ENCODE peak calls at places on chromosomes 16 and 17, in six cellular contexts. C is PC-9, R is GM23338, X is PC-3, G is neural progenitor cell, V is GM23248. H is an unnamed sample. For H3F3A and H3K36me3, the result is how much of the 10 kb centered on the place peaks cover.

GRCh38 chr16:60304725-60305124 is 1570.6 kb upstream of the GOT2 start:
- DNase-seq in C (no peak), R (no peak), X (no peak), G (no peak), V (no peak), H (no peak)

GRCh38 chr17:77371117-77371887 is 230.5 kb downstream of the SEC14L1 start:
- DNase-seq in C (no peak), R (no peak), X (no peak), G (no peak), V (peak), H (peak)

GRCh38 chr16:19783363-19783762 is 65.3 kb downstream of the IQCK start:
- DNase-seq in C (no peak), R (no peak), X (no peak), G (no peak), V (no peak), H (no peak)

GRCh38 chr17:74372426-74372825 is 5.1 kb downstream of the GPR142 start:
- DNase-seq in C (no peak), R (no peak), X (no peak), G (no peak), V (no peak), H (no peak)

GRCh38 chr16:23712976-23713375 is at the start of gene ERN2:
- DNase-seq in C (no peak), R (peak), X (no peak), G (peak), V (peak), H (no peak)

GRCh38 chr17:17494499-17495447 is 1.4 kb downstream of the RASD1 start:
- DNase-seq in C (no peak), R (peak), X (peak), G (peak), V (peak), H (peak)

GRCh38 chr16:75653926-75654325 is 6.4 kb downstream of the TERF2IP start:
- DNase-seq in C (no peak), R (no peak), X (no peak), G (no peak), V (peak), H (no peak)

GRCh38 chr17:43813386-43813785 is 19.6 kb downstream of the MPP3 start:
- DNase-seq in C (peak), R (no peak), X (no peak), G (no peak), V (no peak), H (no peak)

GRCh38 chr17:73205326-73205980 is 12.6 kb downstream of the COG1 start:
- DNase-seq in C (no peak), R (no peak), X (no peak), G (no peak), V (no peak), H (no peak)

GRCh38 chr17:4583796-4584124 is 569 bp upstream of the SMTNL2 start:
- DNase-seq in C (no peak), R (peak), X (no peak), G (peak), V (peak), H (no peak)

GRCh38 chr16:85752511-85753420 is 1.9 kb upstream of the C16orf74 start:
- DNase-seq in C (no peak), R (peak), X (peak), G (peak), V (no peak), H (no peak)

GRCh38 chr16:20676268-20676828 is 21.1 kb downstream of the ACSM1 start:
- DNase-seq in C (no peak), R (no peak), X (no peak), G (no peak), V (no peak), H (no peak)

GRCh38 chr17:742147-742793 is 9.8 kb downstream of the GEMIN4 start:
- DNase-seq in C (no peak), R (no peak), X (no peak), G (no peak), V (no peak), H (no peak)

GRCh38 chr17:8885968-8886674 is 18.6 kb upstream of the PIK3R6 start:
- DNase-seq in C (no peak), R (peak), X (no peak), G (no peak), V (no peak), H (no peak)

GRCh38 chr17:9628509-9628908 is 16.8 kb upstream of the USP43 start:
- DNase-seq in C (peak), R (no peak), X (peak), G (no peak), V (no peak), H (no peak)

GRCh38 chr16:31187808-31188189 is 7.9 kb downstream of the FUS start:
- DNase-seq in C (no peak), R (no peak), X (no peak), G (no peak), V (no peak), H (no peak)
- H3F3A ChIP-seq in C (half or more), R (half or more), X (under half), G (half or more), V (half or more), H (under half)

GRCh38 chr17:30482555-30482954 is 5.3 kb downstream of the GOSR1 start:
- DNase-seq in C (no peak), R (no peak), X (no peak), G (no peak), V (no peak), H (no peak)
- H3K36me3 ChIP-seq in C (half or more), R (under half), X (under half), G (under half), V (half or more), H (under half)

GRCh38 chr17:69326302-69327059 is 452 bp downstream of the ABCA5 start:
- DNase-seq in C (no peak), R (no peak), X (peak), G (no peak), V (peak), H (peak)
- TF ChIP-seq EZH2 in C (no peak), R (no peak), X (no peak), G (no peak), V (no peak), H (no peak)

GRCh38 chr17:50177983-50178834 is 12.4 kb downstream of the SGCA start:
- DNase-seq in C (peak), R (peak), X (peak), G (peak), V (peak), H (peak)
- H3F3A ChIP-seq in C (under half), R (under half), X (under half), G (under half), V (half or more), H (under half)

GRCh38 chr16:15606521-15607220 is 36.3 kb downstream of the MARF1 start:
- DNase-seq in C (no peak), R (no peak), X (no peak), G (no peak), V (no peak), H (no peak)
- H3K36me3 ChIP-seq in C (half or more), R (under half), X (under half), G (under half), V (under half), H (under half)

DNA sequence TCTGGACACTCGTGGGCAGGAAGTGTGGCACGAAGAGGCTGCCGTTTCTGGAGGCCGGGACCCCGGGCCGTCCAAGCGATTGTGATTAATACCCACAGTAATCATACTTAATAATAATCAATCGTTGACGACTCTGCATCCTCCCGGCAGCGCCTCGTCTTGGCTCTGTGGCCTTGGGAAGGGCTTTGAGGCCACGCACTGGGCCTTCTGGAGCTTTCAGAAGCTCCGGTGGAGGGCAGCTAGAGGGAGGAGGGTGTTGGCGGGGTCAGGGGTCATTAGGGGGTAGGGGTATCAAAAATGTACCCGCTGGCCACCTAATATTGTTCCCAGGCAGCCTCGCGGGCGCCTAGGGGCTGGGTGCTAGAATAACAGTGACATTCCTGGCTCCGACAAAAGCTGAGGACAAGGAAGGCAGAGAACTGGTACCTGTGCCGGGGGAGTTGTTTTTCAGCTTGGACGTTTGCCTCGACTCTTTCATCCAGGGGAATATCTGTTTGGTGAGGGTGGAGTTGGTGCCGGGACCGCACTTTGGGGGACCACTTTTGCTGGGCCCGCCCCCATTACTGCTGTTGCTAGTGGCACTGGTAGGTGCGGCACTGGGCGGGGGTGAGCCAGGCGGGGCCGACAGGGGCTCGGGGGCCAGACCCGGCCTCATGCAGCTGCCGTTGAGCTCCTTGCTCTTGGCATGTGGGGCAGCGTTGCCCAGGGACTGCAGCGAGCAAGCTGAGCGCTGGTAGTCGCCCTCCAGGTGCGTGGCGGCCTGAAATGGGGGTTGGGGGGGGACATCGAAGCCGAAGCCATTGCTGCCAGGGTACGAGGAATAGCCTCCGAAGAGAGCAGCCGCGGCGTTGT is 6.9 kb upstream of the HOXB2 start:
- DNase-seq in C (no peak), R (peak), X (no peak), G (no peak), V (no peak), H (no peak)
- TF ChIP-seq EZH2 in C (no peak), R (peak), X (no peak), G (peak), V (no peak), H (no peak)

DNA sequence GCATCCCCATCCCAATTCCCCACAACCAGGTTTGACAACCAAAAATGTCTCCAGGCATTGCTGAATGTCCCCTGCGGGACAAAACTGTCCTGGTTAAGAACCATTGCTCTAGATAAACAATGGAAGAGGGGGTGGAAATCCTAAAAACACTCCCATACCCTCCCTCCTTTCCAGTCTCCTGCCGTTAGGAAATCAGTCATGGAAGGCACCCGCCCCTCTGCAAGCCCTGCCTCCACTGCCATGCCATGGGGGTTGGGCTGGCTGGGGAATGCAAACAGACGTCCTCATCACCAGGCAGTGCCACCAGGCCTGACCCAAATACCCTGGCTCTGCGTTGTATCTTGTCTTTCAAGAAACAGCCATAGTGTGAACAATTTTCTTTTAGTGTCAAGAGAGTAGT is 57.5 kb downstream of the CYTH1 start:
- DNase-seq in C (no peak), R (peak), X (no peak), G (peak), V (no peak), H (peak)
- H3F3A ChIP-seq in C (under half), R (under half), X (under half), G (under half), V (under half), H (half or more)

DNA sequence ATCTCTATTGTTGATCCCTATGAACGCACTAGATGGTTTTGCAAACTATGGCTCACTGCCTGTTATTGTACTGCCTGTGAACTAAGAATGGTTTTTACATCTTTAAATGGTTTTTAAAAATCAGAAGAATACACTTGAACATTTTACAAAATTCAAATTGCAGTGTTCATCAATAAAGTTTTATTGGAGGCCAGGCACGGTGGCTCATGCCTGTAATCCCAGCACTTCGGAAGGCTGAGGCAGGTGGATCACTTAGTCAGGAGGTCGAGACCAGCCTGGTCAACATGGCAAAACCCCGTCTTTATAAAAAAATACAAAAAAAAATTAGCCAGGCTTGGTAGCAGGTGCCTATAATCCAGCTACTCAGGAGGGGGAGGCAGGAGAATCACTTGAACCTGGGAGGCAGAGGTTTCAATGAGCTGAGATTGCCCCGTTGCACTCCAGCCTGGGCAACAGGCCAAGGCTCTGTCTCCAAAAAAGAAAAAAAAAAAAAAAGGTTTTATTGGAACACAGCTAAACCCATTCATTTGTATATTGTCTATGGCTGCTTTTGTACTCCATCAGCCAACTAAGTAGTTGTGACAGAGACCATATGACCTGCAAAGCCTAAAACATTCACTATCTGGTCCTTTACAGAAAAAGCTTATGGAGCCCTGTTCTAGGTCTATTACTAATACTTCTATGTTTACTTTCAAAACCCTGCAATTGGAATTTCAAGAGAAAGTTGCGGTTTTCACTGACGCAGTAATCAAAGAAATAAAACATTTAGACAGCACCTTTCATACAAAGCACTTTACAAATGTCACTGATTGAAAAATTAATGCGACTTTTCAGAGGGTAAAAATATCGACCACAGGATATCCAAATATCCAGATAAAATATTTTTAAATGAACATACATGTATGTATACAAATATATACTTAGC is 18.8 kb downstream of the IKZF3 start:
- DNase-seq in C (no peak), R (no peak), X (no peak), G (no peak), V (no peak), H (no peak)
- H3K36me3 ChIP-seq in C (under half), R (under half), X (under half), G (under half), V (under half), H (under half)

DNA sequence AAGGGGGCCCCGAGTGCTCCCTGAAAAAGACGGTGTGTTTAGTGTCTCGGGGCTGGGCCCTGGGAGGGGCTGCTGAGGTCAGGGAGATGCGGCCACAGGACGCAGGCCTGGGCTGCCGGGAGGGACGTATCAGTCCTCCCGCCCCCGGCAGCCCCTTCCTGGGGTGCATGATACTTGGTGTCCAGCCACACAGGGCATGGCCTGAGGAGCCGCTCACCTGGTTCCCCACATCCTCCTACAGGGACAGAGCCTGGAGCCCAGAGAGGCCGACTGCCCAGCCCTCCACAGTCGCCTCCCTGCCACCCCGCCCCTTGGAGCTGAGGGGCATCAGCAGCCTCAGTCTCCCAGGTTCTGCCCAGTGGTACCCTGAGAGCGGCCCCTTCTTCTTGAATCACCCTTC is 12.0 kb upstream of the DEF8 start:
- DNase-seq in C (no peak), R (no peak), X (no peak), G (no peak), V (no peak), H (no peak)
- TF ChIP-seq EZH2 in C (no peak), R (no peak), X (no peak), G (no peak), V (no peak), H (no peak)

DNA sequence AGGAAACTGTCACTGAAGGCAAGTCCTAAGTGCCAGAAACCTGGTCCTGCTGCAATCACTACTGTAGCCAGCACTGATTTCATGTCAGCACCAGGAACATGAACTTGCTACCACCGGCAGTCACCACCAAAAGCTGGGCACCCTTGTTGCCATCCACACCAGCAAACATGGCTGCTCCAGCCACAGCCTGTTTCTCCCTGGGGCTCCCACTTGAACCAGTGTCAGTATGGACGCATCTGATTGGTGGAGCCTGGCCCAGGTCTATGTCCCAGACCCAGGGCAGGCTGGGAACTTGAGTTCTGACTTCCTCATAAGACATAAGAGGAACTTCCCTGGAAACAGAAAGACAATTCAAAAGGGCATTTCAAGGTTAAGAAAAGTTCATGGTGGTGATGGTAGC is 56.5 kb downstream of the COPRS start:
- DNase-seq in C (no peak), R (no peak), X (no peak), G (no peak), V (no peak), H (no peak)
- H3F3A ChIP-seq in C (under half), R (under half), X (under half), G (under half), V (under half), H (under half)